ENCODE peak calls at places on chromosome 9, in ten cellular contexts. One of them, this sample, is unnamed.

GRCh38 chr9:68629042-68629441 is 76.0 kb upstream of the PIP5K1B start:
- DNase-seq in A549: no peak
- DNase-seq in colonic mucosa: no peak
- DNase-seq in GM12891: no peak
- DNase-seq in fibroblast of pulmonary artery: no peak
- DNase-seq in activated gamma-delta T cell treated with Interleukin-2 at 50 U/mL for 16 hours: no peak
- DNase-seq in activated CD4-positive, alpha-beta T cell treated with anti-CD3 and anti-CD28 coated beads, Interleukin-2, amount 50 U/mL, for 24 hours: no peak
- DNase-seq in kidney glomerular epithelial cell: no peak
- DNase-seq in activated naive CD4-positive, alpha-beta T cell treated with Interleukin-2 at 50 U/mL for 16 hours: no peak
- DNase-seq in neural progenitor cell: no peak
- DNase-seq in this sample: no peak

GRCh38 chr9:92590386-92590785 is 54.6 kb upstream of the ECM2 start:
- DNase-seq in A549: no peak
- DNase-seq in colonic mucosa: peak; percentile 51
- DNase-seq in GM12891: no peak
- DNase-seq in fibroblast of pulmonary artery: peak; percentile 83
- DNase-seq in activated gamma-delta T cell treated with Interleukin-2 at 50 U/mL for 16 hours: no peak
- DNase-seq in activated CD4-positive, alpha-beta T cell treated with anti-CD3 and anti-CD28 coated beads, Interleukin-2, amount 50 U/mL, for 24 hours: no peak
- DNase-seq in kidney glomerular epithelial cell: no peak
- DNase-seq in activated naive CD4-positive, alpha-beta T cell treated with Interleukin-2 at 50 U/mL for 16 hours: no peak
- DNase-seq in neural progenitor cell: no peak
- DNase-seq in this sample: no peak

GRCh38 chr9:123556464-123557435 is 200.8 kb downstream of the CRB2 start:
- DNase-seq in A549: no peak
- DNase-seq in colonic mucosa: no peak
- DNase-seq in GM12891: no peak
- DNase-seq in fibroblast of pulmonary artery: no peak
- DNase-seq in activated gamma-delta T cell treated with Interleukin-2 at 50 U/mL for 16 hours: no peak
- DNase-seq in activated CD4-positive, alpha-beta T cell treated with anti-CD3 and anti-CD28 coated beads, Interleukin-2, amount 50 U/mL, for 24 hours: no peak
- DNase-seq in kidney glomerular epithelial cell: no peak
- DNase-seq in activated naive CD4-positive, alpha-beta T cell treated with Interleukin-2 at 50 U/mL for 16 hours: no peak
- DNase-seq in neural progenitor cell: no peak
- DNase-seq in this sample: peak; percentile 5

GRCh38 chr9:91253488-91253887 is 108.2 kb downstream of the AUH start:
- DNase-seq in A549: peak; percentile 17
- DNase-seq in colonic mucosa: no peak
- DNase-seq in GM12891: no peak
- DNase-seq in fibroblast of pulmonary artery: no peak
- DNase-seq in activated gamma-delta T cell treated with Interleukin-2 at 50 U/mL for 16 hours: peak; percentile 16
- DNase-seq in activated CD4-positive, alpha-beta T cell treated with anti-CD3 and anti-CD28 coated beads, Interleukin-2, amount 50 U/mL, for 24 hours: no peak
- DNase-seq in kidney glomerular epithelial cell: no peak
- DNase-seq in activated naive CD4-positive, alpha-beta T cell treated with Interleukin-2 at 50 U/mL for 16 hours: no peak
- DNase-seq in neural progenitor cell: no peak
- DNase-seq in this sample: peak; percentile 28

GRCh38 chr9:129902735-129903134 is 67.5 kb downstream of the USP20 start:
- DNase-seq in A549: no peak
- DNase-seq in colonic mucosa: no peak
- DNase-seq in GM12891: no peak
- DNase-seq in fibroblast of pulmonary artery: no peak
- DNase-seq in activated gamma-delta T cell treated with Interleukin-2 at 50 U/mL for 16 hours: no peak
- DNase-seq in activated CD4-positive, alpha-beta T cell treated with anti-CD3 and anti-CD28 coated beads, Interleukin-2, amount 50 U/mL, for 24 hours: no peak
- DNase-seq in kidney glomerular epithelial cell: no peak
- DNase-seq in activated naive CD4-positive, alpha-beta T cell treated with Interleukin-2 at 50 U/mL for 16 hours: no peak
- DNase-seq in neural progenitor cell: no peak
- DNase-seq in this sample: no peak

GRCh38 chr9:108160039-108160438 is 670.5 kb upstream of the KLF4 start:
- DNase-seq in A549: no peak
- DNase-seq in colonic mucosa: no peak
- DNase-seq in GM12891: no peak
- DNase-seq in fibroblast of pulmonary artery: no peak
- DNase-seq in activated gamma-delta T cell treated with Interleukin-2 at 50 U/mL for 16 hours: no peak
- DNase-seq in activated CD4-positive, alpha-beta T cell treated with anti-CD3 and anti-CD28 coated beads, Interleukin-2, amount 50 U/mL, for 24 hours: no peak
- DNase-seq in kidney glomerular epithelial cell: no peak
- DNase-seq in activated naive CD4-positive, alpha-beta T cell treated with Interleukin-2 at 50 U/mL for 16 hours: no peak
- DNase-seq in neural progenitor cell: no peak
- DNase-seq in this sample: no peak

GRCh38 chr9:83034587-83034986 is 28.4 kb downstream of the RASEF start:
- DNase-seq in A549: peak; percentile 16
- DNase-seq in colonic mucosa: no peak
- DNase-seq in GM12891: no peak
- DNase-seq in fibroblast of pulmonary artery: no peak
- DNase-seq in activated gamma-delta T cell treated with Interleukin-2 at 50 U/mL for 16 hours: no peak
- DNase-seq in activated CD4-positive, alpha-beta T cell treated with anti-CD3 and anti-CD28 coated beads, Interleukin-2, amount 50 U/mL, for 24 hours: no peak
- DNase-seq in kidney glomerular epithelial cell: peak; percentile 72
- DNase-seq in activated naive CD4-positive, alpha-beta T cell treated with Interleukin-2 at 50 U/mL for 16 hours: no peak
- DNase-seq in neural progenitor cell: no peak
- DNase-seq in this sample: peak; percentile 28

GRCh38 chr9:120931278-120932085 is 4.9 kb upstream of the TRAF1 start:
- DNase-seq in A549: no peak
- DNase-seq in colonic mucosa: no peak
- DNase-seq in GM12891: no peak
- DNase-seq in fibroblast of pulmonary artery: peak; percentile 80
- DNase-seq in activated gamma-delta T cell treated with Interleukin-2 at 50 U/mL for 16 hours: peak; percentile 52
- DNase-seq in activated CD4-positive, alpha-beta T cell treated with anti-CD3 and anti-CD28 coated beads, Interleukin-2, amount 50 U/mL, for 24 hours: no peak
- DNase-seq in kidney glomerular epithelial cell: peak; percentile 70
- DNase-seq in activated naive CD4-positive, alpha-beta T cell treated with Interleukin-2 at 50 U/mL for 16 hours: peak; percentile 68
- DNase-seq in neural progenitor cell: no peak
- DNase-seq in this sample: no peak

GRCh38 chr9:136587145-136587943 is 41.5 kb upstream of the NOTCH1 start:
- DNase-seq in A549: no peak
- DNase-seq in colonic mucosa: peak; percentile 68
- DNase-seq in GM12891: no peak
- DNase-seq in fibroblast of pulmonary artery: peak; percentile 90
- DNase-seq in activated gamma-delta T cell treated with Interleukin-2 at 50 U/mL for 16 hours: no peak
- DNase-seq in activated CD4-positive, alpha-beta T cell treated with anti-CD3 and anti-CD28 coated beads, Interleukin-2, amount 50 U/mL, for 24 hours: no peak
- DNase-seq in kidney glomerular epithelial cell: peak; percentile 55
- DNase-seq in activated naive CD4-positive, alpha-beta T cell treated with Interleukin-2 at 50 U/mL for 16 hours: no peak
- DNase-seq in neural progenitor cell: peak; percentile 93
- DNase-seq in this sample: peak; percentile 19

GRCh38 chr9:99259231-99259918 is 37.3 kb downstream of the SEC61B start:
- DNase-seq in A549: no peak
- DNase-seq in colonic mucosa: peak; percentile 38
- DNase-seq in GM12891: no peak
- DNase-seq in fibroblast of pulmonary artery: peak; percentile 51
- DNase-seq in activated gamma-delta T cell treated with Interleukin-2 at 50 U/mL for 16 hours: peak; percentile 20
- DNase-seq in activated CD4-positive, alpha-beta T cell treated with anti-CD3 and anti-CD28 coated beads, Interleukin-2, amount 50 U/mL, for 24 hours: no peak
- DNase-seq in kidney glomerular epithelial cell: peak; percentile 64
- DNase-seq in activated naive CD4-positive, alpha-beta T cell treated with Interleukin-2 at 50 U/mL for 16 hours: peak; percentile 28
- DNase-seq in neural progenitor cell: no peak
- DNase-seq in this sample: no peak

GRCh38 chr9:137294684-137295312 is 7.3 kb downstream of the NRARP start:
- DNase-seq in A549: no peak
- DNase-seq in colonic mucosa: peak; percentile 28
- DNase-seq in GM12891: no peak
- DNase-seq in fibroblast of pulmonary artery: peak; percentile 58
- DNase-seq in activated gamma-delta T cell treated with Interleukin-2 at 50 U/mL for 16 hours: no peak
- DNase-seq in activated CD4-positive, alpha-beta T cell treated with anti-CD3 and anti-CD28 coated beads, Interleukin-2, amount 50 U/mL, for 24 hours: no peak
- DNase-seq in kidney glomerular epithelial cell: no peak
- DNase-seq in activated naive CD4-positive, alpha-beta T cell treated with Interleukin-2 at 50 U/mL for 16 hours: no peak
- DNase-seq in neural progenitor cell: peak; percentile 44
- DNase-seq in this sample: no peak

GRCh38 chr9:79577969-79578723 is 6.4 kb downstream of the TLE4 start:
- DNase-seq in A549: no peak
- DNase-seq in colonic mucosa: no peak
- DNase-seq in GM12891: no peak
- DNase-seq in fibroblast of pulmonary artery: no peak
- DNase-seq in activated gamma-delta T cell treated with Interleukin-2 at 50 U/mL for 16 hours: no peak
- DNase-seq in activated CD4-positive, alpha-beta T cell treated with anti-CD3 and anti-CD28 coated beads, Interleukin-2, amount 50 U/mL, for 24 hours: no peak
- DNase-seq in kidney glomerular epithelial cell: no peak
- DNase-seq in activated naive CD4-positive, alpha-beta T cell treated with Interleukin-2 at 50 U/mL for 16 hours: no peak
- DNase-seq in neural progenitor cell: no peak
- DNase-seq in this sample: no peak

GRCh38 chr9:84166828-84167400 is 173.6 kb downstream of the SLC28A3 start:
- DNase-seq in A549: no peak
- DNase-seq in colonic mucosa: no peak
- DNase-seq in GM12891: no peak
- DNase-seq in fibroblast of pulmonary artery: no peak
- DNase-seq in activated gamma-delta T cell treated with Interleukin-2 at 50 U/mL for 16 hours: no peak
- DNase-seq in activated CD4-positive, alpha-beta T cell treated with anti-CD3 and anti-CD28 coated beads, Interleukin-2, amount 50 U/mL, for 24 hours: no peak
- DNase-seq in kidney glomerular epithelial cell: no peak
- DNase-seq in activated naive CD4-positive, alpha-beta T cell treated with Interleukin-2 at 50 U/mL for 16 hours: no peak
- DNase-seq in neural progenitor cell: no peak
- DNase-seq in this sample: no peak

GRCh38 chr9:88678431-88678830 is 143.5 kb downstream of the NXNL2 start:
- DNase-seq in A549: no peak
- DNase-seq in colonic mucosa: no peak
- DNase-seq in GM12891: no peak
- DNase-seq in fibroblast of pulmonary artery: no peak
- DNase-seq in activated gamma-delta T cell treated with Interleukin-2 at 50 U/mL for 16 hours: no peak
- DNase-seq in activated CD4-positive, alpha-beta T cell treated with anti-CD3 and anti-CD28 coated beads, Interleukin-2, amount 50 U/mL, for 24 hours: no peak
- DNase-seq in kidney glomerular epithelial cell: no peak
- DNase-seq in activated naive CD4-positive, alpha-beta T cell treated with Interleukin-2 at 50 U/mL for 16 hours: no peak
- DNase-seq in neural progenitor cell: no peak
- DNase-seq in this sample: no peak

GRCh38 chr9:127519301-127520166 is 68.2 kb downstream of the LRSAM1 start:
- DNase-seq in A549: no peak
- DNase-seq in colonic mucosa: peak; percentile 15
- DNase-seq in GM12891: no peak
- DNase-seq in fibroblast of pulmonary artery: peak; percentile 98
- DNase-seq in activated gamma-delta T cell treated with Interleukin-2 at 50 U/mL for 16 hours: no peak
- DNase-seq in activated CD4-positive, alpha-beta T cell treated with anti-CD3 and anti-CD28 coated beads, Interleukin-2, amount 50 U/mL, for 24 hours: no peak
- DNase-seq in kidney glomerular epithelial cell: peak; percentile 97
- DNase-seq in activated naive CD4-positive, alpha-beta T cell treated with Interleukin-2 at 50 U/mL for 16 hours: peak; percentile 49
- DNase-seq in neural progenitor cell: no peak
- DNase-seq in this sample: peak; percentile 98

GRCh38 chr9:126564716-126565115 is 49.0 kb upstream of the LMX1B start:
- DNase-seq in A549: no peak
- DNase-seq in colonic mucosa: no peak
- DNase-seq in GM12891: no peak
- DNase-seq in fibroblast of pulmonary artery: no peak
- DNase-seq in activated gamma-delta T cell treated with Interleukin-2 at 50 U/mL for 16 hours: no peak
- DNase-seq in activated CD4-positive, alpha-beta T cell treated with anti-CD3 and anti-CD28 coated beads, Interleukin-2, amount 50 U/mL, for 24 hours: no peak
- DNase-seq in kidney glomerular epithelial cell: no peak
- DNase-seq in activated naive CD4-positive, alpha-beta T cell treated with Interleukin-2 at 50 U/mL for 16 hours: no peak
- DNase-seq in neural progenitor cell: peak; percentile 51
- DNase-seq in this sample: no peak

GRCh38 chr9:93684161-93684765 is 107.9 kb downstream of the PHF2 start:
- DNase-seq in A549: no peak
- DNase-seq in colonic mucosa: peak; percentile 15
- DNase-seq in GM12891: no peak
- DNase-seq in fibroblast of pulmonary artery: no peak
- DNase-seq in activated gamma-delta T cell treated with Interleukin-2 at 50 U/mL for 16 hours: no peak
- DNase-seq in activated CD4-positive, alpha-beta T cell treated with anti-CD3 and anti-CD28 coated beads, Interleukin-2, amount 50 U/mL, for 24 hours: no peak
- DNase-seq in kidney glomerular epithelial cell: no peak
- DNase-seq in activated naive CD4-positive, alpha-beta T cell treated with Interleukin-2 at 50 U/mL for 16 hours: no peak
- DNase-seq in neural progenitor cell: no peak
- DNase-seq in this sample: no peak

GRCh38 chr9:125447202-125447802 is 185.7 kb downstream of the GAPVD1 start:
- DNase-seq in A549: no peak
- DNase-seq in colonic mucosa: no peak
- DNase-seq in GM12891: no peak
- DNase-seq in fibroblast of pulmonary artery: no peak
- DNase-seq in activated gamma-delta T cell treated with Interleukin-2 at 50 U/mL for 16 hours: no peak
- DNase-seq in activated CD4-positive, alpha-beta T cell treated with anti-CD3 and anti-CD28 coated beads, Interleukin-2, amount 50 U/mL, for 24 hours: no peak
- DNase-seq in kidney glomerular epithelial cell: no peak
- DNase-seq in activated naive CD4-positive, alpha-beta T cell treated with Interleukin-2 at 50 U/mL for 16 hours: no peak
- DNase-seq in neural progenitor cell: no peak
- DNase-seq in this sample: no peak

GRCh38 chr9:87594218-87594617 is 96.6 kb downstream of the DAPK1 start:
- DNase-seq in A549: no peak
- DNase-seq in colonic mucosa: no peak
- DNase-seq in GM12891: no peak
- DNase-seq in fibroblast of pulmonary artery: peak; percentile 41
- DNase-seq in activated gamma-delta T cell treated with Interleukin-2 at 50 U/mL for 16 hours: no peak
- DNase-seq in activated CD4-positive, alpha-beta T cell treated with anti-CD3 and anti-CD28 coated beads, Interleukin-2, amount 50 U/mL, for 24 hours: no peak
- DNase-seq in kidney glomerular epithelial cell: peak; percentile 76
- DNase-seq in activated naive CD4-positive, alpha-beta T cell treated with Interleukin-2 at 50 U/mL for 16 hours: no peak
- DNase-seq in neural progenitor cell: no peak
- DNase-seq in this sample: peak; percentile 45

GRCh38 chr9:686381-686813 is 155.1 kb upstream of the DMRT1 start:
- DNase-seq in A549: no peak
- DNase-seq in colonic mucosa: no peak
- DNase-seq in GM12891: no peak
- DNase-seq in fibroblast of pulmonary artery: peak; percentile 51
- DNase-seq in activated gamma-delta T cell treated with Interleukin-2 at 50 U/mL for 16 hours: no peak
- DNase-seq in activated CD4-positive, alpha-beta T cell treated with anti-CD3 and anti-CD28 coated beads, Interleukin-2, amount 50 U/mL, for 24 hours: no peak
- DNase-seq in kidney glomerular epithelial cell: no peak
- DNase-seq in activated naive CD4-positive, alpha-beta T cell treated with Interleukin-2 at 50 U/mL for 16 hours: no peak
- DNase-seq in neural progenitor cell: no peak
- DNase-seq in this sample: no peak

GRCh38 chr9:121587863-121588262 is 63.6 kb upstream of the DAB2IP start:
- DNase-seq in A549: no peak
- DNase-seq in colonic mucosa: no peak
- DNase-seq in GM12891: no peak
- DNase-seq in fibroblast of pulmonary artery: no peak
- DNase-seq in activated gamma-delta T cell treated with Interleukin-2 at 50 U/mL for 16 hours: no peak
- DNase-seq in activated CD4-positive, alpha-beta T cell treated with anti-CD3 and anti-CD28 coated beads, Interleukin-2, amount 50 U/mL, for 24 hours: no peak
- DNase-seq in kidney glomerular epithelial cell: no peak
- DNase-seq in activated naive CD4-positive, alpha-beta T cell treated with Interleukin-2 at 50 U/mL for 16 hours: no peak
- DNase-seq in neural progenitor cell: no peak
- DNase-seq in this sample: no peak

GRCh38 chr9:134325096-134325812 is 1.0 kb upstream of the RXRA start:
- DNase-seq in A549: peak; percentile 39
- DNase-seq in colonic mucosa: peak; percentile 65
- DNase-seq in GM12891: no peak
- DNase-seq in fibroblast of pulmonary artery: peak; percentile 40
- DNase-seq in activated gamma-delta T cell treated with Interleukin-2 at 50 U/mL for 16 hours: no peak
- DNase-seq in activated CD4-positive, alpha-beta T cell treated with anti-CD3 and anti-CD28 coated beads, Interleukin-2, amount 50 U/mL, for 24 hours: no peak
- DNase-seq in kidney glomerular epithelial cell: no peak
- DNase-seq in activated naive CD4-positive, alpha-beta T cell treated with Interleukin-2 at 50 U/mL for 16 hours: peak; percentile 31
- DNase-seq in neural progenitor cell: peak; percentile 68
- DNase-seq in this sample: no peak

GRCh38 chr9:95305770-95306492 is 11.6 kb downstream of the FANCC start:
- DNase-seq in A549: peak; percentile 22
- DNase-seq in colonic mucosa: no peak
- DNase-seq in GM12891: no peak
- DNase-seq in fibroblast of pulmonary artery: peak; percentile 23
- DNase-seq in activated gamma-delta T cell treated with Interleukin-2 at 50 U/mL for 16 hours: no peak
- DNase-seq in activated CD4-positive, alpha-beta T cell treated with anti-CD3 and anti-CD28 coated beads, Interleukin-2, amount 50 U/mL, for 24 hours: no peak
- DNase-seq in kidney glomerular epithelial cell: no peak
- DNase-seq in activated naive CD4-positive, alpha-beta T cell treated with Interleukin-2 at 50 U/mL for 16 hours: no peak
- DNase-seq in neural progenitor cell: peak; percentile 36
- DNase-seq in this sample: no peak

GRCh38 chr9:3980771-3981170 is 319.1 kb downstream of the GLIS3 start:
- DNase-seq in A549: no peak
- DNase-seq in colonic mucosa: no peak
- DNase-seq in GM12891: no peak
- DNase-seq in fibroblast of pulmonary artery: peak; percentile 58
- DNase-seq in activated gamma-delta T cell treated with Interleukin-2 at 50 U/mL for 16 hours: no peak
- DNase-seq in activated CD4-positive, alpha-beta T cell treated with anti-CD3 and anti-CD28 coated beads, Interleukin-2, amount 50 U/mL, for 24 hours: no peak
- DNase-seq in kidney glomerular epithelial cell: peak; percentile 72
- DNase-seq in activated naive CD4-positive, alpha-beta T cell treated with Interleukin-2 at 50 U/mL for 16 hours: no peak
- DNase-seq in neural progenitor cell: peak; percentile 76
- DNase-seq in this sample: peak; percentile 16

GRCh38 chr9:134159566-134160245 is 4.7 kb downstream of the RNU6ATAC start:
- DNase-seq in A549: no peak
- DNase-seq in colonic mucosa: no peak
- DNase-seq in GM12891: no peak
- DNase-seq in fibroblast of pulmonary artery: no peak
- DNase-seq in activated gamma-delta T cell treated with Interleukin-2 at 50 U/mL for 16 hours: no peak
- DNase-seq in activated CD4-positive, alpha-beta T cell treated with anti-CD3 and anti-CD28 coated beads, Interleukin-2, amount 50 U/mL, for 24 hours: no peak
- DNase-seq in kidney glomerular epithelial cell: no peak
- DNase-seq in activated naive CD4-positive, alpha-beta T cell treated with Interleukin-2 at 50 U/mL for 16 hours: no peak
- DNase-seq in neural progenitor cell: no peak
- DNase-seq in this sample: no peak

GRCh38 chr9:87630266-87630665 is 95.7 kb upstream of the CTSL start:
- DNase-seq in A549: no peak
- DNase-seq in colonic mucosa: no peak
- DNase-seq in GM12891: no peak
- DNase-seq in fibroblast of pulmonary artery: no peak
- DNase-seq in activated gamma-delta T cell treated with Interleukin-2 at 50 U/mL for 16 hours: no peak
- DNase-seq in activated CD4-positive, alpha-beta T cell treated with anti-CD3 and anti-CD28 coated beads, Interleukin-2, amount 50 U/mL, for 24 hours: no peak
- DNase-seq in kidney glomerular epithelial cell: no peak
- DNase-seq in activated naive CD4-positive, alpha-beta T cell treated with Interleukin-2 at 50 U/mL for 16 hours: no peak
- DNase-seq in neural progenitor cell: no peak
- DNase-seq in this sample: no peak

GRCh38 chr9:114283551-114284111 is 39.3 kb upstream of the ORM1 start:
- DNase-seq in A549: no peak
- DNase-seq in colonic mucosa: no peak
- DNase-seq in GM12891: no peak
- DNase-seq in fibroblast of pulmonary artery: no peak
- DNase-seq in activated gamma-delta T cell treated with Interleukin-2 at 50 U/mL for 16 hours: no peak
- DNase-seq in activated CD4-positive, alpha-beta T cell treated with anti-CD3 and anti-CD28 coated beads, Interleukin-2, amount 50 U/mL, for 24 hours: no peak
- DNase-seq in kidney glomerular epithelial cell: no peak
- DNase-seq in activated naive CD4-positive, alpha-beta T cell treated with Interleukin-2 at 50 U/mL for 16 hours: no peak
- DNase-seq in neural progenitor cell: no peak
- DNase-seq in this sample: no peak

GRCh38 chr9:133905493-133905892 is 86.6 kb downstream of the VAV2 start:
- DNase-seq in A549: no peak
- DNase-seq in colonic mucosa: no peak
- DNase-seq in GM12891: no peak
- DNase-seq in fibroblast of pulmonary artery: no peak
- DNase-seq in activated gamma-delta T cell treated with Interleukin-2 at 50 U/mL for 16 hours: no peak
- DNase-seq in activated CD4-positive, alpha-beta T cell treated with anti-CD3 and anti-CD28 coated beads, Interleukin-2, amount 50 U/mL, for 24 hours: no peak
- DNase-seq in kidney glomerular epithelial cell: no peak
- DNase-seq in activated naive CD4-positive, alpha-beta T cell treated with Interleukin-2 at 50 U/mL for 16 hours: no peak
- DNase-seq in neural progenitor cell: no peak
- DNase-seq in this sample: no peak

This sample was measured in brain microvascular endothelial cell.